ENCODE peak calls at places on chromosomes 12 and 14, in nine cellular contexts. N, K, W, D, T, L, M, C and V are unnamed samples.

GRCh38 chr14:105204206-105204930 is 23.3 kb upstream of the NUDT14 start:
- DNase-seq in N (peak), K (no peak), W (no peak), D (no peak), T (peak), L (no peak), M (no peak), C (no peak), V (no peak)

GRCh38 chr12:121817648-121818043 is 13.8 kb downstream of the SETD1B start:
- DNase-seq in N (no peak), K (no peak), W (no peak), D (no peak), T (no peak), L (no peak), M (no peak), C (no peak), V (no peak)

GRCh38 chr14:60796434-60796833 is 61.9 kb downstream of the MNAT1 start:
- DNase-seq in N (no peak), K (no peak), W (no peak), D (no peak), T (no peak), L (no peak), M (no peak), C (no peak), V (no peak)

GRCh38 chr12:55467836-55468235 is 2.1 kb downstream of the OR6C70 start:
- DNase-seq in N (no peak), K (no peak), W (no peak), D (no peak), T (no peak), L (no peak), M (no peak), C (no peak), V (no peak)

GRCh38 chr12:101174576-101174975 is 35.5 kb downstream of the SLC5A8 start:
- DNase-seq in N (no peak), K (no peak), W (no peak), D (no peak), T (no peak), L (no peak), M (no peak), C (no peak), V (no peak)

GRCh38 chr12:48235796-48236333 is 32.8 kb upstream of the OR10AD1 start:
- DNase-seq in N (no peak), K (no peak), W (no peak), D (no peak), T (no peak), L (no peak), M (no peak), C (no peak), V (no peak)

GRCh38 chr12:105319691-105320209 is 10.7 kb upstream of the C12orf75 start:
- DNase-seq in N (no peak), K (no peak), W (peak), D (no peak), T (no peak), L (no peak), M (no peak), C (peak), V (no peak)

GRCh38 chr12:32402170-32402569 is 2.8 kb downstream of the FGD4 start:
- DNase-seq in N (no peak), K (no peak), W (no peak), D (no peak), T (no peak), L (no peak), M (no peak), C (no peak), V (no peak)

GRCh38 chr12:52188658-52189057 is 3.2 kb downstream of the KRT80 start:
- DNase-seq in N (no peak), K (no peak), W (no peak), D (no peak), T (no peak), L (no peak), M (no peak), C (no peak), V (no peak)

GRCh38 chr12:45726594-45727300 is 2.8 kb upstream of the ARID2 start:
- DNase-seq in N (peak), K (no peak), W (peak), D (peak), T (peak), L (peak), M (peak), C (peak), V (peak)

GRCh38 chr14:74867673-74868072 is 8.3 kb downstream of the PROX2 start:
- DNase-seq in N (no peak), K (no peak), W (peak), D (peak), T (peak), L (no peak), M (peak), C (peak), V (no peak)

GRCh38 chr12:6643569-6644256 is 3.5 kb downstream of the ACRBP start:
- DNase-seq in N (no peak), K (no peak), W (no peak), D (no peak), T (no peak), L (no peak), M (no peak), C (no peak), V (no peak)

GRCh38 chr14:101813171-101813759 is 51.8 kb downstream of the PPP2R5C start:
- DNase-seq in N (no peak), K (no peak), W (no peak), D (no peak), T (no peak), L (no peak), M (no peak), C (no peak), V (no peak)

GRCh38 chr12:31835276-31835882 is 106.6 kb upstream of the AMN1 start:
- DNase-seq in N (no peak), K (no peak), W (no peak), D (no peak), T (no peak), L (no peak), M (peak), C (no peak), V (no peak)